ENCODE peak calls at places on chromosomes 5 and 9, in eight cellular contexts. One of them, this sample, is unnamed.
A peak's percentile ranks its signal among the peaks of the same experiment; 100 is the strongest.

GRCh38 chr5:141877478-141878185 is 578 bp downstream of the PCDH1 start:
- DNase-seq in adipocyte: peak; percentile 36
- DNase-seq in SW 1271: no peak
- DNase-seq in GM19239: no peak
- DNase-seq in SK-N-MC: no peak
- DNase-seq in tibial nerve: no peak
- DNase-seq in CD8-positive, alpha-beta T cell: no peak
- DNase-seq in astrocyte of the spinal cord: no peak
- DNase-seq in this sample: no peak

GRCh38 chr5:174719211-174719610 is 5.2 kb upstream of the MSX2 start:
- DNase-seq in adipocyte: no peak
- DNase-seq in SW 1271: no peak
- DNase-seq in GM19239: no peak
- DNase-seq in SK-N-MC: no peak
- DNase-seq in tibial nerve: no peak
- DNase-seq in CD8-positive, alpha-beta T cell: no peak
- DNase-seq in astrocyte of the spinal cord: no peak
- DNase-seq in this sample: no peak

GRCh38 chr5:55230086-55230629 is 3.0 kb upstream of the MCIDAS start:
- DNase-seq in adipocyte: no peak
- DNase-seq in SW 1271: no peak
- DNase-seq in GM19239: no peak
- DNase-seq in SK-N-MC: no peak
- DNase-seq in tibial nerve: no peak
- DNase-seq in CD8-positive, alpha-beta T cell: no peak
- DNase-seq in astrocyte of the spinal cord: no peak
- DNase-seq in this sample: no peak

GRCh38 chr9:37918665-37919165 is 14.8 kb upstream of the SLC25A51 start:
- DNase-seq in adipocyte: no peak
- DNase-seq in SW 1271: no peak
- DNase-seq in GM19239: no peak
- DNase-seq in SK-N-MC: no peak
- DNase-seq in tibial nerve: no peak
- DNase-seq in CD8-positive, alpha-beta T cell: no peak
- DNase-seq in astrocyte of the spinal cord: no peak
- DNase-seq in this sample: no peak

GRCh38 chr9:83429229-83429628 is 109.0 kb downstream of the FRMD3 start:
- DNase-seq in adipocyte: no peak
- DNase-seq in SW 1271: no peak
- DNase-seq in GM19239: no peak
- DNase-seq in SK-N-MC: no peak
- DNase-seq in tibial nerve: no peak
- DNase-seq in CD8-positive, alpha-beta T cell: no peak
- DNase-seq in astrocyte of the spinal cord: no peak
- DNase-seq in this sample: no peak

GRCh38 chr9:78189461-78189860 is 46.4 kb upstream of the CEP78 start:
- DNase-seq in adipocyte: no peak
- DNase-seq in SW 1271: no peak
- DNase-seq in GM19239: no peak
- DNase-seq in SK-N-MC: no peak
- DNase-seq in tibial nerve: no peak
- DNase-seq in CD8-positive, alpha-beta T cell: no peak
- DNase-seq in astrocyte of the spinal cord: peak; percentile 47
- DNase-seq in this sample: no peak

GRCh38 chr5:163758283-163758711 is 252.9 kb downstream of the MAT2B start:
- DNase-seq in adipocyte: no peak
- DNase-seq in SW 1271: no peak
- DNase-seq in GM19239: no peak
- DNase-seq in SK-N-MC: no peak
- DNase-seq in tibial nerve: no peak
- DNase-seq in CD8-positive, alpha-beta T cell: no peak
- DNase-seq in astrocyte of the spinal cord: peak; percentile 28
- DNase-seq in this sample: no peak

GRCh38 chr5:102853680-102854079 is 98.6 kb downstream of the PAM start:
- DNase-seq in adipocyte: no peak
- DNase-seq in SW 1271: no peak
- DNase-seq in GM19239: no peak
- DNase-seq in SK-N-MC: no peak
- DNase-seq in tibial nerve: no peak
- DNase-seq in CD8-positive, alpha-beta T cell: no peak
- DNase-seq in astrocyte of the spinal cord: peak; percentile 61
- DNase-seq in this sample: no peak

GRCh38 chr9:4226331-4227250 is 73.3 kb downstream of the GLIS3 start:
- DNase-seq in adipocyte: no peak
- DNase-seq in SW 1271: no peak
- DNase-seq in GM19239: no peak
- DNase-seq in SK-N-MC: no peak
- DNase-seq in tibial nerve: no peak
- DNase-seq in CD8-positive, alpha-beta T cell: no peak
- DNase-seq in astrocyte of the spinal cord: no peak
- DNase-seq in this sample: no peak

GRCh38 chr5:174175869-174176268 is 130.4 kb downstream of the NSG2 start:
- DNase-seq in adipocyte: no peak
- DNase-seq in SW 1271: no peak
- DNase-seq in GM19239: no peak
- DNase-seq in SK-N-MC: no peak
- DNase-seq in tibial nerve: no peak
- DNase-seq in CD8-positive, alpha-beta T cell: no peak
- DNase-seq in astrocyte of the spinal cord: no peak
- DNase-seq in this sample: no peak

GRCh38 chr5:81899123-81899522 is 72.7 kb upstream of the ATG10 start:
- DNase-seq in adipocyte: no peak
- DNase-seq in SW 1271: no peak
- DNase-seq in GM19239: no peak
- DNase-seq in SK-N-MC: no peak
- DNase-seq in tibial nerve: no peak
- DNase-seq in CD8-positive, alpha-beta T cell: no peak
- DNase-seq in astrocyte of the spinal cord: no peak
- DNase-seq in this sample: no peak

This sample was measured in T1000.